ENCODE peak calls at places on chromosomes 3 and 15, in four cellular contexts. One of them, this sample, is unnamed.

GRCh38 chr3:37024820-37025405 is 31.6 kb downstream of the MLH1 start:
- DNase-seq in H9: no peak
- DNase-seq in body of pancreas: peak
- DNase-seq in CD8-positive, alpha-beta memory T cell: no peak
- DNase-seq in this sample: no peak

GRCh38 chr3:171995486-171995885 is 43.9 kb upstream of the FNDC3B start:
- DNase-seq in H9: no peak
- DNase-seq in body of pancreas: no peak
- DNase-seq in CD8-positive, alpha-beta memory T cell: no peak
- DNase-seq in this sample: no peak

GRCh38 chr3:107938128-107938527 is 152.7 kb downstream of the CD47 start:
- DNase-seq in H9: peak
- DNase-seq in body of pancreas: peak
- DNase-seq in CD8-positive, alpha-beta memory T cell: no peak
- DNase-seq in this sample: no peak

GRCh38 chr3:182644013-182644412 is 149.3 kb upstream of the ATP11B start:
- DNase-seq in H9: no peak
- DNase-seq in body of pancreas: no peak
- DNase-seq in CD8-positive, alpha-beta memory T cell: no peak
- DNase-seq in this sample: no peak

GRCh38 chr3:104878395-104878794 is 488.3 kb upstream of the ALCAM start:
- DNase-seq in H9: no peak
- DNase-seq in body of pancreas: no peak
- DNase-seq in CD8-positive, alpha-beta memory T cell: no peak
- DNase-seq in this sample: no peak

GRCh38 chr15:70344666-70345065 is 246.9 kb upstream of the TLE3 start:
- DNase-seq in H9: no peak
- DNase-seq in body of pancreas: peak
- DNase-seq in CD8-positive, alpha-beta memory T cell: no peak
- DNase-seq in this sample: no peak

GRCh38 chr3:73365756-73366397 is 258.9 kb downstream of the PDZRN3 start:
- DNase-seq in H9: no peak
- DNase-seq in body of pancreas: peak
- DNase-seq in CD8-positive, alpha-beta memory T cell: no peak
- DNase-seq in this sample: peak

GRCh38 chr3:13888576-13888975 is 8.7 kb upstream of the WNT7A start:
- DNase-seq in H9: no peak
- DNase-seq in body of pancreas: no peak
- DNase-seq in CD8-positive, alpha-beta memory T cell: no peak
- DNase-seq in this sample: no peak

GRCh38 chr3:149216195-149216869 is 5.3 kb downstream of the CP start:
- DNase-seq in H9: no peak
- DNase-seq in body of pancreas: no peak
- DNase-seq in CD8-positive, alpha-beta memory T cell: no peak
- DNase-seq in this sample: no peak

GRCh38 chr3:60594025-60594424 is 657.2 kb downstream of the FHIT start:
- DNase-seq in H9: no peak
- DNase-seq in body of pancreas: peak
- DNase-seq in CD8-positive, alpha-beta memory T cell: no peak
- DNase-seq in this sample: no peak

GRCh38 chr15:64009798-64010241 is 36.5 kb downstream of the DAPK2 start:
- DNase-seq in H9: no peak
- DNase-seq in body of pancreas: no peak
- DNase-seq in CD8-positive, alpha-beta memory T cell: peak
- DNase-seq in this sample: no peak

GRCh38 chr15:20356444-20357138 is 185.0 kb downstream of the GOLGA6L6 start:
- DNase-seq in H9: peak
- DNase-seq in body of pancreas: no peak
- DNase-seq in CD8-positive, alpha-beta memory T cell: peak
- DNase-seq in this sample: no peak

GRCh38 chr3:120642368-120642948 is 39.6 kb downstream of the HGD start:
- DNase-seq in H9: no peak
- DNase-seq in body of pancreas: no peak
- DNase-seq in CD8-positive, alpha-beta memory T cell: no peak
- DNase-seq in this sample: no peak

GRCh38 chr3:37308247-37308646 is 133.9 kb upstream of the LRRFIP2 start:
- DNase-seq in H9: no peak
- DNase-seq in body of pancreas: no peak
- DNase-seq in CD8-positive, alpha-beta memory T cell: no peak
- DNase-seq in this sample: no peak

GRCh38 chr3:123880998-123881561 is 3.1 kb downstream of the MYLK start:
- DNase-seq in H9: peak
- DNase-seq in body of pancreas: no peak
- DNase-seq in CD8-positive, alpha-beta memory T cell: no peak
- DNase-seq in this sample: no peak

GRCh38 chr15:70470556-70471191 is 292.7 kb downstream of the UACA start:
- DNase-seq in H9: no peak
- DNase-seq in body of pancreas: no peak
- DNase-seq in CD8-positive, alpha-beta memory T cell: no peak
- DNase-seq in this sample: no peak

GRCh38 chr3:172106989-172107388 is 67.6 kb downstream of the FNDC3B start:
- DNase-seq in H9: no peak
- DNase-seq in body of pancreas: peak
- DNase-seq in CD8-positive, alpha-beta memory T cell: peak
- DNase-seq in this sample: no peak

GRCh38 chr3:134624537-134625287 is 26.1 kb downstream of the KY start:
- DNase-seq in H9: peak
- DNase-seq in body of pancreas: no peak
- DNase-seq in CD8-positive, alpha-beta memory T cell: no peak
- DNase-seq in this sample: no peak

GRCh38 chr15:31004220-31004733 is 12.8 kb upstream of the MTMR10 start:
- DNase-seq in H9: peak
- DNase-seq in body of pancreas: peak
- DNase-seq in CD8-positive, alpha-beta memory T cell: no peak
- DNase-seq in this sample: no peak

GRCh38 chr3:58117561-58118305 is 93.0 kb downstream of the DNASE1L3 start:
- DNase-seq in H9: no peak
- DNase-seq in body of pancreas: peak
- DNase-seq in CD8-positive, alpha-beta memory T cell: no peak
- DNase-seq in this sample: no peak

GRCh38 chr3:169686278-169686677 is 22.8 kb upstream of the MECOM start:
- DNase-seq in H9: no peak
- DNase-seq in body of pancreas: no peak
- DNase-seq in CD8-positive, alpha-beta memory T cell: no peak
- DNase-seq in this sample: no peak

GRCh38 chr3:148943531-148944200 is 47.7 kb upstream of the GYG1 start:
- DNase-seq in H9: no peak
- DNase-seq in body of pancreas: peak
- DNase-seq in CD8-positive, alpha-beta memory T cell: no peak
- DNase-seq in this sample: no peak

GRCh38 chr3:169173231-169173630 is 490.3 kb downstream of the MECOM start:
- DNase-seq in H9: no peak
- DNase-seq in body of pancreas: no peak
- DNase-seq in CD8-positive, alpha-beta memory T cell: no peak
- DNase-seq in this sample: no peak

GRCh38 chr15:80275946-80276345 is 23.9 kb upstream of the CTXND1 start:
- DNase-seq in H9: no peak
- DNase-seq in body of pancreas: no peak
- DNase-seq in CD8-positive, alpha-beta memory T cell: no peak
- DNase-seq in this sample: no peak

GRCh38 chr15:90603893-90604292 is 74.2 kb downstream of the CRTC3 start:
- DNase-seq in H9: no peak
- DNase-seq in body of pancreas: peak
- DNase-seq in CD8-positive, alpha-beta memory T cell: peak
- DNase-seq in this sample: no peak

GRCh38 chr3:88336894-88337293 is 187.1 kb downstream of the C3orf38 start:
- DNase-seq in H9: no peak
- DNase-seq in body of pancreas: no peak
- DNase-seq in CD8-positive, alpha-beta memory T cell: no peak
- DNase-seq in this sample: no peak

GRCh38 chr3:127697531-127698240 is 24.9 kb downstream of the ABTB1 start:
- DNase-seq in H9: peak
- DNase-seq in body of pancreas: peak
- DNase-seq in CD8-positive, alpha-beta memory T cell: peak
- DNase-seq in this sample: peak

DNA sequence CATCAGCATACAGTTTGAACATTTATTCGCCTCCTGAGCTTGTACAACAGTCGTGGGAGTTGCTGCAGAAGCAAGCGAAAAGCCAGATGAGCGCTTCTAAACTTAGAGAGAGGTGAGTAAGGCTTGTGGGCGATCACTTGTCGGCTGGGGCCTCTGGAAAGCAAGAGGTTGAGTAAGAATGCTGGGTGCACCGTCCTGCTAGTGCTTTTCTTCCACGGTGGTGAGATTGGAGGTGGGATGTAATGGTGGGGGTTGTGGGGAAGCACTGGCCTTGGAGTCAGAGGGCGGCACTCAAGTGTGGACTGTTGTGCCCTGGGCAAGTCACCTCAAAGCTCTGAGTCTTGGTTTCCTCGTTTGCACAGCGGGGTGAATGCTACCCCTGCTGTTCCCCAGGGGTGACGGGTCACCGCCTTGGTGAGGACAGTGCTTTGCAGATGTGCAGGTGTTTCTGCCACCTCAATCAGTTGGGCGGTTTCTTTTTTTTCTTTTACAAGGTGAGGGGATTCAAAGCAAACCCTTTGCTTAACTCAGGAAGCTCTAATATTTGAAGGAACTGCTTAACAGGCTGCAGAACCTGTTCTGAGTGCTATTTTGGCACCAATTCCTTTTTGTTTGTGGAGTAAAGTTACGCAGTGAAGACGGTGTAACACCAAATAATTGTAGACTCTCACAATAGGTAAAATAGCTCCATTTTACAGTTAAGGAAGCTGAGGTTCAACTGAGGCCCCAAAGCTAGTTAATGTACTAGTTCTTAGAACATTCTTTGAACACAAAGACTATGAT is 6.8 kb downstream of the GHRL start:
- DNase-seq in H9: no peak
- DNase-seq in body of pancreas: no peak
- DNase-seq in CD8-positive, alpha-beta memory T cell: no peak
- DNase-seq in this sample: peak
- H3K27ac ChIP-seq in H9: no peak
- H3K27ac ChIP-seq in body of pancreas: no peak
- H3K27ac ChIP-seq in CD8-positive, alpha-beta memory T cell: no peak
- H3K27ac ChIP-seq in this sample: peak

DNA sequence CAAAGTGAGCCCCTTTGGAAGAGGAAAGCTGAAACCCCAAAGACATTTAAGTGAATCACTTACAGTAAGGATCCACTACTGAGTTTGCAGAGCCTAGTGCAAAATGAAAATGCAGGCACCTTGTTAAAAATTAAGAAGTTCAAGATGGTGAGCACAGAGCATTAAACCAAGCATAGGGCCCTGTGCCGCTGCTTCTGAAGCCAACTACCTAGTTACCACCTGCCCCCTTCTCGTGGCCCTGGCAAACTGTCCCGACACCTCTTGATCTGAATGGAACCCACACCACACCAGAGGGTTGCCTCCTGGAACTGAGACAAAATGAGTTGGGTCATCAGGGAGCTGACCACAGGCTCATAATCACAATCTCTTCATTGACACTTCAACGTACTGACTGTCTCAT is 25.6 kb downstream of the LRRC2 start:
- DNase-seq in H9: no peak
- DNase-seq in body of pancreas: no peak
- DNase-seq in CD8-positive, alpha-beta memory T cell: no peak
- DNase-seq in this sample: no peak
- H3K27ac ChIP-seq in H9: no peak
- H3K27ac ChIP-seq in body of pancreas: no peak
- H3K27ac ChIP-seq in CD8-positive, alpha-beta memory T cell: no peak
- H3K27ac ChIP-seq in this sample: no peak

DNA sequence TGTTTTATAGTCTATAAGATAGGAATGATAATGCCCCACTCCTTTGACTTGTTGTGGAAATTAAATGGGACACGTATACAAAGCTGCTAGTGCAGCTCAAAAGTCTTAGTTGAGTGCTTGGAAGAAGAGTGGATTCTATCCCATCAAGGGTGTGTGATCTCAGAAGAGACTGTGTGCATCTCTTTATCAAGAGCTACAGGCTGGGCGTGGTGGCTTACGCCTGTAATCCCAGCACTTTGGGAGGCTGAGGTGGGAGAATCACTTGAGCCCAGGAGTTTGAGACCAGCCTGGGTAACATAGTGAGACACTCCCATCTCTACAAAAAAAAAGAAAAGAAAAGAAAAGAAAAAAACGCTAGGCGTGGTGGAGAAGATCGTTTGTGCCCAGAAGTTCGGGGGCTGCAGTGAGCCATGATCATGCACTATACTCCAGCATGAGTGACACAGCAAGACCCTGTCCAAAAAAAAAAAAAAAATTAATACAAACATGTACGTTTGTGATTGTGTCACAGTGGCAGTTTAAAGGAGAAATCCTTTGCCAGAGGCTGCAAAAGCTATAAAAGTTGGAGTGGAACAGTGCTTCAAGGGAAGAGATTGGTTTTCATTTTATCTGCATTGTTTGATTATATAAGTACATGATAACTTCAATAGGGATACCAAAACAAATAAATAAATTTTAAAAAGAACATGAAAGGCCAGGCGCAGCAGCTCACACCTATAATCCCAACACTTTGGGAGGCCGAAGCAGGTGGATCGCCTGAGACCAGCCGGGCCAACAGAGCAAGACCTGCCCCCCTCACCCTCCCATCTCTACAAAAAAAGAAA is 895 bp upstream of the DIS3L start:
- DNase-seq in H9: no peak
- DNase-seq in body of pancreas: peak
- DNase-seq in CD8-positive, alpha-beta memory T cell: no peak
- DNase-seq in this sample: no peak
- H3K27ac ChIP-seq in H9: no peak
- H3K27ac ChIP-seq in body of pancreas: no peak
- H3K27ac ChIP-seq in CD8-positive, alpha-beta memory T cell: peak
- H3K27ac ChIP-seq in this sample: peak

GRCh38 chr15:92882697-92883642 is 17.2 kb upstream of the CHD2 start:
- DNase-seq in H9: no peak
- DNase-seq in body of pancreas: peak
- DNase-seq in CD8-positive, alpha-beta memory T cell: peak
- DNase-seq in this sample: no peak
- H3K27ac ChIP-seq in H9: peak
- H3K27ac ChIP-seq in body of pancreas: peak
- H3K27ac ChIP-seq in CD8-positive, alpha-beta memory T cell: peak
- H3K27ac ChIP-seq in this sample: peak

DNA sequence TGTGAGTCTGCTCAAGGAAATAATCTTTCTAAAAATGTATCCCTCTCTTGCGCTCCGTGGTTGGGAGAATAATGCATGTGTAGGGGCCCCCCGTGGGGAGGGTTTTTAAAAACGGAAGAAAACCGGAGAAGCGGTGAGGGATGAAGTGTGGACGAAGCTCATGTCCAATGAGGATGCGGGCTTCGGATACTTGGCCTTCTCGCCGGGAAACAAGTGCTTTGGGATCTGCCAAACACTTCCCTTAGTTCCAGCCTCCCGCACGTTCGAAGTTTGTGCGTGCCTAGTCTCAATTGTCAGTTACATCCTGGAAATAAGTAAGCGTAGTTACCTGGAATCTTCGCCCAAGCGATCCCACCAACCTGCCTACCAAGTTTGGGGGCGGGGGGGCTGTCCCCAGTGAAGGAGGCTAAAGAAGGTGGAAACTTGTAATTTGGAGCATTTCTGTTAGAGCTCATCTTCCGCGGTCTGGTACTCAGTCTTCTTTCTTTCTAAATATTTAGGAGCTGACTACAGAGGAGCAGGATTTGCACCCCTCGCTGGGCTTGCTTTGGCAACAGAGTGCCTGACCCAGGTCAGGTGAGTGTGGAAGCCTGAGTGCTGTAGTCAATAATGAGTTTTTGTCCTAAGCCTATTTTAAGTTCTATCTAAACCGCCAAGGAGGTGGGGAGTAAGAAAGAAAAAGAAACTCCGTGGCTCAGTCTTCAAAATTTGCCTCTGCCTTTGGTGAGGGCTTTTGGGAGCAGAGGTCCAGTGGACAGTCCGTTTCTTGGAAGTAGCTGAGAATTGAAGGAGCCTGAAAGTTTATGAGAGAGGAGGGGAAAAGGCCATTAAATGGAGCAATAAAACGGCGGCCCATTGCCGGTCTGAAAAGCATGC is 1.0 kb downstream of the ITPR1 start:
- DNase-seq in H9: peak
- DNase-seq in body of pancreas: no peak
- DNase-seq in CD8-positive, alpha-beta memory T cell: no peak
- DNase-seq in this sample: no peak
- H3K27ac ChIP-seq in H9: no peak
- H3K27ac ChIP-seq in body of pancreas: no peak
- H3K27ac ChIP-seq in CD8-positive, alpha-beta memory T cell: peak
- H3K27ac ChIP-seq in this sample: no peak

This sample was measured in caudate nucleus.